ENCODE peak calls at places on chromosomes 3 and 15, in six cellular contexts. T is upper lobe of left lung, Q is GM12878, K is A549, J is K562, N is HepG2. O is an unnamed sample.

GRCh38 chr3:182252802-182253201 is 540.5 kb upstream of the ATP11B start:
- ATAC-seq in T (no peak), Q (no peak), K (no peak), J (no peak), N (no peak), O (no peak)

GRCh38 chr3:30613135-30613825 is 6.9 kb downstream of the TGFBR2 start:
- ATAC-seq in T (no peak), Q (no peak), K (no peak), J (no peak), N (peak; percentile 28), O (no peak)

GRCh38 chr3:100591411-100591810 is 18.0 kb upstream of the ADGRG7 start:
- ATAC-seq in T (no peak), Q (no peak), K (no peak), J (no peak), N (no peak), O (no peak)

GRCh38 chr3:172287811-172288477 is 160.3 kb downstream of the GHSR start:
- ATAC-seq in T (no peak), Q (no peak), K (no peak), J (peak; percentile 21), N (no peak), O (no peak)

GRCh38 chr3:13005301-13005700 is 67.9 kb downstream of the IQSEC1 start:
- ATAC-seq in T (no peak), Q (no peak), K (peak; percentile 28), J (no peak), N (no peak), O (no peak)

GRCh38 chr3:189149203-189149602 is 22.6 kb upstream of the TPRG1 start:
- ATAC-seq in T (no peak), Q (no peak), K (no peak), J (no peak), N (no peak), O (no peak)

GRCh38 chr3:185659942-185660921 is 74.1 kb downstream of the SENP2 start:
- ATAC-seq in T (peak; percentile 80), Q (peak; percentile 97), K (peak; percentile 91), J (peak; percentile 95), N (peak; percentile 80), O (no peak)

GRCh38 chr3:177150970-177151627 is 46.2 kb downstream of the TBL1XR1 start:
- ATAC-seq in T (no peak), Q (peak; percentile 86), K (peak; percentile 82), J (peak; percentile 76), N (peak; percentile 40), O (no peak)

GRCh38 chr15:63764124-63764827 is 69.5 kb downstream of the HERC1 start:
- ATAC-seq in T (no peak), Q (peak; percentile 81), K (no peak), J (peak; percentile 25), N (no peak), O (no peak)

GRCh38 chr3:73419993-73420392 is 204.7 kb downstream of the PDZRN3 start:
- ATAC-seq in T (no peak), Q (no peak), K (no peak), J (no peak), N (no peak), O (peak; percentile 17)

DNA sequence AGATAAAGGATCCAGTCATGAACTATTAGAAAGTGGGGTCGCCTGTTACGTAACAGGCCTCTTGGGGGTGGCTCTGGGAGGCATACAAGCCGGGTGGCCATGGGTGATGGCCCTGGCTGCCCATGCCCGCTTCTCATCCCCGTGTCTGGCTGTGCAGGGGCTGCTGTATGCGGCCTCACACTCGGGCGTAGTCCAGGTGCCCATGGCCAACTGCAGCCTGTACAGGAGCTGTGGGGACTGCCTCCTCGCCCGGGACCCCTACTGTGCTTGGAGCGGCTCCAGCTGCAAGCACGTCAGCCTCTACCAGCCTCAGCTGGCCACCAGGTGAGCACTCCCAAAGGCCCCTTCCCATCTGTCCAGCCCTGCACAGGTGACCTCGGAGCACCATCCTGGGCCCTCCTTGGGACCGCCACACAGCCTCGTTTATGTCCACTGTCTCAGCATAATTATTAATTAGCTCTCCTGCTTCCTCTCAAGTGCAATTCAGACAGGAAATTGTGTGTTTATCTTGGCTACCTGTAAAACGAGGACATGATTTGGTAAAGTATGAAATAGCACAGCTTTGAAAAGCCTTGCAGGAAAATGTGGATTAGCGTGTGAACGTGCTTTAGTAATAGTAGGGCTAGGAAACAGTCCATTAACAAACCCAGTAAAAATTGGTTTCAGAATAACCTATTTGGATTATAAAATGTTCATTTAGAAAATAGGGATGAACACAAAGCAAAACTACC is 8.1 kb downstream of the CIB1 start:
- ATAC-seq in T (no peak), Q (no peak), K (no peak), J (no peak), N (no peak), O (no peak)
- TF ChIP-seq EP300 in T (no peak), Q (no peak), K (no peak), J (no peak), N (no peak), O (no peak)

DNA sequence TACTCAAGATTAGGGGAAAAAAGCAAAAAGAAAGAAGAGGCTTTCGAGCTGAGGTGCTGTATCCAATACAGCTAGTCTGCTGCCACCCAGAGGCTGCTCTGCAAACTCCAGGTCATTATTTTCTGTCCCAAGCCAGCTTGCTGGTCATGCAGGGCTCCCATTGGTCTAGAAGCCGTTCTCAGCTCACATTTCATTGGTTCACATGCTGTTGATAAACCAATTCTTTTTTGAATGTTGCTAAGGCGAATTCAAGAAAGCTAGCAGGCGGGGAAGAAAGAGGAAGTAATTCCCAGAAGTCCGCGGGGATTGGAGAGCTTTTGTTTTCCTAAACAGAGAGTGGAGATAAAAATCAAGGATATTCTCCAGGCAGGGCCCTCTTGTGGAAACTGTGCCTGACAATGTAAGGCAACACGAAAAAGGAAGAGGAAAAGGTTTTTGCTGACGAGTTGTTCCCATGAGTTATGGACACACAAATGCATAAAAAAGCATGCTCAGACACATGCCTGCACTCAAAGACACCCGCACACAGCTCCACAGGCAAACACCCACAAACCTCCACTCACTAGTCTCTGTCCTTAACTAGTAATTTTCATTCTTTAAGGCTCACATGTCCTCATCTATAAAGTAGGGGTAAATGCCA is 33.4 kb downstream of the FSTL1 start:
- ATAC-seq in T (peak; percentile 97), Q (peak; percentile 99), K (peak; percentile 98), J (peak; percentile 99), N (peak; percentile 95), O (peak; percentile 91)
- TF ChIP-seq POLR2A in T (no peak), Q (no peak), K (no peak), J (no peak), N (no peak), O (peak; percentile 9)

DNA sequence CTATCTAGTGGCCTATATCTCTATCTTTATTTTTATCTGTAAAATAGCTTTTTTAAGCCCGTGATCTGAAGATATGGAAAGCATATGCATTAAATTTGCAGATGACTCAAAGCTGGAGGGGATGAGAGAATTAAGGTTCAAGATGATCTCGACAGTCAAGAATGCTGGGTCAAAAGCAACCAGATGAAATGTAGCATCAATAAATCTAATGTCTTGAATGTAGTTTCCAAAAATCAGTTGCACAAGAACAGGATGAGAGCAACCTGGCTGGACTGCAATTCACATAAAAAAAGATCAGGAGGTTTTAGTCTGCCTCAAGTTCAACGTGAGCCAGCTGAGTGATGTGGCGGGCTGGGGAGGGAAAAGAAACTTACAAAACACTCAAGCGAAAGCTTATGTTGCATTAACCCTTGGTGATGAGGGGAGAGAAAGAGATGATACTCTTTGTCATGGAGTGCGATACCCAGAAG is 221.3 kb upstream of the TLE3 start:
- ATAC-seq in T (no peak), Q (peak; percentile 40), K (no peak), J (no peak), N (no peak), O (peak; percentile 75)
- TF ChIP-seq EP300 in T (no peak), Q (no peak), K (no peak), J (no peak), N (no peak), O (no peak)

DNA sequence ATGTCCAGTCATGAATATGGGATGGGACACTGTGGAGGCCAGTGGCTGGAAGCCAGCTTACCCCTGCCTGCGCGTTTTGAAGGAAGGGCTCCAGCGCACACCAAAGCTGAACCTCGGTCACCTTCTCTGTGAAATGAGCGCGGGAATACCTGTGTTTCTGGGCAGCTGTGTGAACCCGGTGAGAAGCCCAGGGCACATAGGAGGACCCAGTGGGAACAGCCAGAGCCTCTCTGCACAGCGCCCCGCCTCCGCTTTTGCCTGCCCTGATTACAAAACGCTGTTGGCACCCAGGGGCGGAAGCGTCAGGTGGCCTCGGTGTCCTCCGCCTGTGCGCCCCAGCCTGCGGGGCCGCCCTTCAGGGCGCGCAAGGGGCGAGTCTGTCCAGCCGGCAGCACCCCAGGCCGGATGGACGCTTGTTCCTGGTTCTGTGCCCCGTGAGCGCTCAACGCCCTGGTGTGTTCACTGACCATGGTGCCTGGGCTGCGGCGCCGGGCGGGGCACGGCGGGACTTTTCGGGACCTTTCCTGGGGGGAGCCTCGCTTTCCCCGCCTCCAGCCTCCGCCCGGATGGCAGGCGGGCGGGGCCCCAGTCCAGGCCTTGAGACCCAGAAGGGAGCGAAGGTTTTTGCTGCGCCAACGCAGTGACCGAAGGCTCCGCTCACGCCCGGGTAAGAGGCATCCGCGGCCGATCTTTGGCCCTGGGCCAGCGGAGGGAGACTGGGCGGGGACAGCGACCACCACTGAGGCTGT is at the start of gene SQOR:
- ATAC-seq in T (peak; percentile 95), Q (peak; percentile 86), K (peak; percentile 90), J (peak; percentile 58), N (peak; percentile 88), O (peak; percentile 92)
- TF ChIP-seq POLR2A in T (peak; percentile 89), Q (peak; percentile 88), K (peak; percentile 49), J (no peak), N (peak; percentile 68), O (peak; percentile 62)

GRCh38 chr15:38503497-38503896 is 49.6 kb downstream of the FAM98B start:
- ATAC-seq in T (no peak), Q (no peak), K (no peak), J (no peak), N (no peak), O (no peak)
- TF ChIP-seq EP300 in T (no peak), Q (no peak), K (no peak), J (no peak), N (no peak), O (no peak)

DNA sequence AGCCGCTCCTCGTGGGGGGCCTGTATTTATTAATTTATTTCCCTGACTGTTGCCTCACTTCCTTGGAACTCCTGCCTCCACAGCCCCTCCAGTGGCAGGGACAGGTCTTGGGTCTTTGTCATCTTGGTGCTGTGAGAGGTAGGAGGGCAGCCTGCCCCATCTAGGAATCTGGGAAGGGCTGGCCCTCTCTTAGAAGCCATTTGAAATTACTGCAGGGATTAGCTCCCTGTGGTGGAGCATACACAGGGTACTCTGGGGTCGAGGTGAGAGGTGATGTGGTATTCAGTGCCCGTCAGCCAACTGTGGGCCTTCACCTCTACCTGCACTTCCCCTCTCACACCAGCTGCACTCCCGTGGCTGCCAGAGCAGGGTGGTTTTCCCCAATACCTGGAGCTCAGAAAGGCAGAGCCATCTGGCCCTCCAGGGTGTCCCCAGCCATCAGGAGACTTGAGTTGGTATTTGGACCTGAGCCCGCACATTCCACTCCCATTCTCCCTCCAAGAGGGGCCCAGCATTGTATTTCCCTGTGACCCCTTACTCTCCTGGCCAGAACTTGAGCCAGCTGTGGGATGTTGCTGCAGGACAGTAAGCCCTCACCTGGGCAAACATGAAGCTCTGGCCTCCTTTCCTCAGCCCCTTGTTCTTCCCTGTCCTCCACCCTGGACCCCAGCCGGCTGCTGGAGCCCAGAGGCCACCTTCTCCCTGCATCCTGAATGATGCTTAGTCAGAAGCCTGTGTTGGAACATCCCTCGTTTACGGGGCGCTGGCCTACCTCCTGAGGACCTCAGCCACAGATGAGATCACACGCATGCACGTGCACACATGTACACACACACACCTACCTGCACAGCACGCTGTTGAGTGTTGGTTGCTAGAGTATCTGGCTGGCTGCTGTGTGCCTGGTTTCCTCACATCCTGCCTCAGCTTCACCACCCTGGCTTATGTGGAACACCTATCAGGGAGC is 2.0 kb upstream of the JMJD7 start:
- ATAC-seq in T (no peak), Q (no peak), K (no peak), J (no peak), N (no peak), O (no peak)
- TF ChIP-seq POLR2A in T (no peak), Q (no peak), K (no peak), J (no peak), N (no peak), O (no peak)